ENCODE peak calls at places on chromosomes 16 and 17, in six cellular contexts. One of them, this sample, is unnamed.

GRCh38 chr17:81436294-81436849 is 41.1 kb downstream of the BAHCC1 start:
- DNase-seq in mucosa of descending colon: no peak
- DNase-seq in mesothelial cell of epicardium: no peak
- DNase-seq in fibroblast of lung: no peak
- DNase-seq in fibroblast of villous mesenchyme: peak
- DNase-seq in kidney epithelial cell: no peak
- DNase-seq in this sample: no peak

GRCh38 chr17:7650509-7651096 is at the start of gene ATP1B2:
- DNase-seq in fibroblast of villous mesenchyme: peak
- DNase-seq in mesothelial cell of epicardium: peak
- DNase-seq in fibroblast of lung: peak
- DNase-seq in mucosa of descending colon: peak
- DNase-seq in kidney epithelial cell: no peak
- DNase-seq in this sample: peak

GRCh38 chr16:73847090-73847489 is 449.5 kb upstream of the PSMD7 start:
- DNase-seq in fibroblast of lung: no peak
- DNase-seq in mucosa of descending colon: peak
- DNase-seq in fibroblast of villous mesenchyme: no peak
- DNase-seq in mesothelial cell of epicardium: no peak
- DNase-seq in kidney epithelial cell: no peak
- DNase-seq in this sample: no peak

GRCh38 chr17:68260051-68260762 is 12.4 kb downstream of the AMZ2 start:
- DNase-seq in fibroblast of lung: peak
- DNase-seq in mesothelial cell of epicardium: no peak
- DNase-seq in kidney epithelial cell: no peak
- DNase-seq in fibroblast of villous mesenchyme: peak
- DNase-seq in mucosa of descending colon: no peak
- DNase-seq in this sample: no peak

GRCh38 chr16:87407511-87408112 is 15.5 kb downstream of the MAP1LC3B start:
- DNase-seq in mesothelial cell of epicardium: no peak
- DNase-seq in fibroblast of lung: peak
- DNase-seq in mucosa of descending colon: peak
- DNase-seq in fibroblast of villous mesenchyme: no peak
- DNase-seq in kidney epithelial cell: no peak
- DNase-seq in this sample: no peak

GRCh38 chr17:79395046-79395445 is 215.8 kb downstream of the RBFOX3 start:
- DNase-seq in kidney epithelial cell: no peak
- DNase-seq in fibroblast of lung: no peak
- DNase-seq in mesothelial cell of epicardium: no peak
- DNase-seq in fibroblast of villous mesenchyme: no peak
- DNase-seq in mucosa of descending colon: no peak
- DNase-seq in this sample: no peak

GRCh38 chr16:19808061-19808621 is 76.5 kb downstream of the GPRC5B start:
- DNase-seq in mucosa of descending colon: no peak
- DNase-seq in mesothelial cell of epicardium: no peak
- DNase-seq in fibroblast of lung: peak
- DNase-seq in kidney epithelial cell: no peak
- DNase-seq in fibroblast of villous mesenchyme: peak
- DNase-seq in this sample: no peak

GRCh38 chr17:82333279-82334171 is at the start of gene SECTM1:
- DNase-seq in kidney epithelial cell: no peak
- DNase-seq in fibroblast of lung: peak
- DNase-seq in mesothelial cell of epicardium: no peak
- DNase-seq in fibroblast of villous mesenchyme: peak
- DNase-seq in mucosa of descending colon: peak
- DNase-seq in this sample: no peak

GRCh38 chr16:81616321-81617020 is 162.6 kb upstream of the PLCG2 start:
- DNase-seq in fibroblast of villous mesenchyme: peak
- DNase-seq in fibroblast of lung: peak
- DNase-seq in kidney epithelial cell: no peak
- DNase-seq in mucosa of descending colon: peak
- DNase-seq in mesothelial cell of epicardium: no peak
- DNase-seq in this sample: no peak

GRCh38 chr16:89623511-89624232 is 10.2 kb downstream of the DPEP1 start:
- DNase-seq in mucosa of descending colon: no peak
- DNase-seq in mesothelial cell of epicardium: no peak
- DNase-seq in fibroblast of villous mesenchyme: no peak
- DNase-seq in kidney epithelial cell: no peak
- DNase-seq in fibroblast of lung: no peak
- DNase-seq in this sample: no peak

GRCh38 chr16:89621698-89622409 is 8.4 kb downstream of the DPEP1 start:
- DNase-seq in kidney epithelial cell: no peak
- DNase-seq in mesothelial cell of epicardium: no peak
- DNase-seq in fibroblast of villous mesenchyme: no peak
- DNase-seq in fibroblast of lung: no peak
- DNase-seq in mucosa of descending colon: no peak
- DNase-seq in this sample: no peak

GRCh38 chr16:89620406-89620841 is 7.0 kb downstream of the DPEP1 start:
- DNase-seq in fibroblast of villous mesenchyme: no peak
- DNase-seq in mesothelial cell of epicardium: no peak
- DNase-seq in fibroblast of lung: no peak
- DNase-seq in kidney epithelial cell: no peak
- DNase-seq in mucosa of descending colon: no peak
- DNase-seq in this sample: no peak

GRCh38 chr16:89621136-89621697 is 7.8 kb downstream of the DPEP1 start:
- DNase-seq in mucosa of descending colon: no peak
- DNase-seq in mesothelial cell of epicardium: no peak
- DNase-seq in fibroblast of villous mesenchyme: no peak
- DNase-seq in fibroblast of lung: no peak
- DNase-seq in kidney epithelial cell: no peak
- DNase-seq in this sample: no peak

GRCh38 chr16:89624775-89625761 is 11.6 kb downstream of the DPEP1 start:
- DNase-seq in mucosa of descending colon: no peak
- DNase-seq in kidney epithelial cell: no peak
- DNase-seq in fibroblast of lung: no peak
- DNase-seq in fibroblast of villous mesenchyme: no peak
- DNase-seq in mesothelial cell of epicardium: no peak
- DNase-seq in this sample: no peak
- TF ChIP-seq CTCF in mucosa of descending colon: no peak
- TF ChIP-seq CTCF in kidney epithelial cell: no peak
- TF ChIP-seq CTCF in fibroblast of lung: no peak
- TF ChIP-seq CTCF in fibroblast of villous mesenchyme: no peak
- TF ChIP-seq CTCF in mesothelial cell of epicardium: no peak
- TF ChIP-seq CTCF in this sample: no peak

GRCh38 chr16:77169650-77170236 is 21.2 kb upstream of the MON1B start:
- DNase-seq in fibroblast of villous mesenchyme: peak
- DNase-seq in fibroblast of lung: peak
- DNase-seq in kidney epithelial cell: no peak
- DNase-seq in mucosa of descending colon: peak
- DNase-seq in mesothelial cell of epicardium: no peak
- DNase-seq in this sample: peak
- TF ChIP-seq CTCF in fibroblast of villous mesenchyme: peak
- TF ChIP-seq CTCF in fibroblast of lung: peak
- TF ChIP-seq CTCF in kidney epithelial cell: peak
- TF ChIP-seq CTCF in mucosa of descending colon: peak
- TF ChIP-seq CTCF in mesothelial cell of epicardium: peak
- TF ChIP-seq CTCF in this sample: peak

GRCh38 chr16:4852221-4852872 is 5.1 kb downstream of the UBN1 start:
- DNase-seq in kidney epithelial cell: no peak
- DNase-seq in mesothelial cell of epicardium: no peak
- DNase-seq in fibroblast of lung: peak
- DNase-seq in fibroblast of villous mesenchyme: peak
- DNase-seq in mucosa of descending colon: peak
- DNase-seq in this sample: no peak

GRCh38 chr16:4847774-4848587 is 700 bp downstream of the UBN1 start:
- DNase-seq in mesothelial cell of epicardium: peak
- DNase-seq in kidney epithelial cell: no peak
- DNase-seq in fibroblast of villous mesenchyme: peak
- DNase-seq in fibroblast of lung: peak
- DNase-seq in mucosa of descending colon: peak
- DNase-seq in this sample: peak

GRCh38 chr16:4850211-4850610 is 2.9 kb downstream of the UBN1 start:
- DNase-seq in mesothelial cell of epicardium: no peak
- DNase-seq in fibroblast of lung: peak
- DNase-seq in kidney epithelial cell: no peak
- DNase-seq in fibroblast of villous mesenchyme: peak
- DNase-seq in mucosa of descending colon: no peak
- DNase-seq in this sample: no peak

GRCh38 chr16:4846503-4846900 is 586 bp downstream of the GLYR1 start:
- DNase-seq in mucosa of descending colon: peak
- DNase-seq in fibroblast of villous mesenchyme: peak
- DNase-seq in kidney epithelial cell: no peak
- DNase-seq in mesothelial cell of epicardium: no peak
- DNase-seq in fibroblast of lung: peak
- DNase-seq in this sample: peak

GRCh38 chr16:4846901-4847773 is at the start of the genes GLYR1 and UBN1:
- DNase-seq in mesothelial cell of epicardium: peak
- DNase-seq in kidney epithelial cell: peak
- DNase-seq in fibroblast of villous mesenchyme: peak
- DNase-seq in mucosa of descending colon: peak
- DNase-seq in fibroblast of lung: peak
- DNase-seq in this sample: peak
- TF ChIP-seq CTCF in mesothelial cell of epicardium: no peak
- TF ChIP-seq CTCF in kidney epithelial cell: no peak
- TF ChIP-seq CTCF in fibroblast of villous mesenchyme: no peak
- TF ChIP-seq CTCF in mucosa of descending colon: no peak
- TF ChIP-seq CTCF in fibroblast of lung: no peak
- TF ChIP-seq CTCF in this sample: no peak

GRCh38 chr16:60203525-60204124 is 1469.5 kb upstream of the GOT2 start:
- DNase-seq in mesothelial cell of epicardium: no peak
- DNase-seq in mucosa of descending colon: no peak
- DNase-seq in kidney epithelial cell: no peak
- DNase-seq in fibroblast of villous mesenchyme: no peak
- DNase-seq in fibroblast of lung: peak
- DNase-seq in this sample: no peak
- TF ChIP-seq CTCF in mesothelial cell of epicardium: peak
- TF ChIP-seq CTCF in mucosa of descending colon: no peak
- TF ChIP-seq CTCF in kidney epithelial cell: peak
- TF ChIP-seq CTCF in fibroblast of villous mesenchyme: peak
- TF ChIP-seq CTCF in fibroblast of lung: peak
- TF ChIP-seq CTCF in this sample: peak

DNA sequence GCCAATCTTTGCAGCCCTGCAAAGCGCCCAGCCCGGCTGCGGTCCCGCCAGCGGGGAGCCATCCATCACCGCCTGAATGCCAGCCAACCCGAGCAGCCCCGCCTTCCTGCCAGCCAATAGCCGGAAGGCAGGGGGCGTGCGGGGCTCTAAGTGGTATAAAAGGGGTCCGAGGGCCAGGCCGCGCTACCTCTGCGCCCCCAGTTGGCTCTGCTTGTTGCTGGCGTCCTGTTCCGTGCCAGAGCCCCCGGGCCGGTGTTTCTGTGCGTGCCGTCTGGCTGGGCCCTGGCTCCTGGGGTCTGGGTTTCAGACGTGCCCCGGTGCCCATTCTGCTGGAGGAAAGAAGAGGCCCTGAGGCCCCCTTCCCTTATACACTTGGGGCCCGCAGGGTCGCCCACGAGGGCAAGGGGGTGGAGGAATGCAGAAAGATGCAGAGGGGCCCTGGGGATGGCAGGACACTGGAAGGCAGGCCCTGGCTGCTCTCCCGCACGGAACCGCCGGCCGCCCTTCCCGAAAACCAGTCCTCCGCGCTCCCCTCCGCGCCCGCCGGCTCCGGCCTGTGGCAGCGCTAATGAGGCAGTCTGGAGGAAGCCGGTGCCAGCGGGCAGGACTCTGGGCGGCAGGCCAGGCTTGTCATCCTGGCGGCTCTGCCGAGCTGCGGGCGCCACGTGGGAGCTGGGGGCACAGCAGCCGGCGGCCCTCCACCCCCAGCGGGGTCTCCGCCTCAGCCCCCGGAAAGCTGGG is 14.0 kb downstream of the COPZ2 start:
- DNase-seq in fibroblast of lung: peak
- DNase-seq in fibroblast of villous mesenchyme: no peak
- DNase-seq in kidney epithelial cell: no peak
- DNase-seq in mesothelial cell of epicardium: peak
- DNase-seq in mucosa of descending colon: peak
- DNase-seq in this sample: peak
- TF ChIP-seq CTCF in fibroblast of lung: peak
- TF ChIP-seq CTCF in fibroblast of villous mesenchyme: no peak
- TF ChIP-seq CTCF in kidney epithelial cell: peak
- TF ChIP-seq CTCF in mesothelial cell of epicardium: peak
- TF ChIP-seq CTCF in mucosa of descending colon: peak
- TF ChIP-seq CTCF in this sample: peak

GRCh38 chr17:5793157-5793556 is 208.8 kb upstream of the NLRP1 start:
- DNase-seq in fibroblast of villous mesenchyme: no peak
- DNase-seq in fibroblast of lung: no peak
- DNase-seq in mucosa of descending colon: no peak
- DNase-seq in mesothelial cell of epicardium: no peak
- DNase-seq in kidney epithelial cell: no peak
- DNase-seq in this sample: no peak
- TF ChIP-seq CTCF in fibroblast of villous mesenchyme: no peak
- TF ChIP-seq CTCF in fibroblast of lung: peak
- TF ChIP-seq CTCF in mucosa of descending colon: no peak
- TF ChIP-seq CTCF in mesothelial cell of epicardium: peak
- TF ChIP-seq CTCF in kidney epithelial cell: peak
- TF ChIP-seq CTCF in this sample: peak

DNA sequence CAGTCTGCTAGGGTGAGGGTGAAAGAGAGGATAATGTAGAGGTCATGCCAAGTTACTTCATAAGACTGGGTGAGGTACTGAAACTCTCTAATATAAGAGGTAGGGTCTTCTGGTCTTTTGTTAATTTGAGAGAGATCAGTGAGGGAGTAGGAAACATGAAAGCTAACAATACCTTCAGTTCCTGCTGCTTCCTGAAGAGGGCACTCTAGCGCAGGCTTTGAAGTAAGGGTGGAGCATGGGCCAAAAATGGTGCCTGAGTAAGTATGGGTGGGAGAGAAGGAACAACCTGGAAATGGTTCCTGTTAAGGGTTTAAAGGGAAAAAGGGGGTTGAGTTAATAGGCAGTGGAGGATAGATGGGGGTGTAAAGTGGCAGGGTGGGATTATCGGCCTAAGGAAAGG is 2449.5 kb downstream of the TP53TG3F start:
- DNase-seq in fibroblast of lung: no peak
- DNase-seq in mesothelial cell of epicardium: no peak
- DNase-seq in kidney epithelial cell: no peak
- DNase-seq in fibroblast of villous mesenchyme: no peak
- DNase-seq in mucosa of descending colon: no peak
- DNase-seq in this sample: no peak
- TF ChIP-seq CTCF in fibroblast of lung: peak
- TF ChIP-seq CTCF in mesothelial cell of epicardium: no peak
- TF ChIP-seq CTCF in kidney epithelial cell: no peak
- TF ChIP-seq CTCF in fibroblast of villous mesenchyme: no peak
- TF ChIP-seq CTCF in mucosa of descending colon: no peak
- TF ChIP-seq CTCF in this sample: no peak

GRCh38 chr17:61310611-61311010 is 89.0 kb upstream of the TBX2 start:
- DNase-seq in mucosa of descending colon: no peak
- DNase-seq in fibroblast of villous mesenchyme: peak
- DNase-seq in fibroblast of lung: peak
- DNase-seq in kidney epithelial cell: no peak
- DNase-seq in mesothelial cell of epicardium: no peak
- DNase-seq in this sample: no peak

GRCh38 chr17:61306003-61306402 is 93.6 kb upstream of the TBX2 start:
- DNase-seq in kidney epithelial cell: no peak
- DNase-seq in fibroblast of villous mesenchyme: no peak
- DNase-seq in mucosa of descending colon: no peak
- DNase-seq in mesothelial cell of epicardium: no peak
- DNase-seq in fibroblast of lung: peak
- DNase-seq in this sample: no peak

GRCh38 chr17:61309362-61309761 is 90.3 kb upstream of the TBX2 start:
- DNase-seq in mesothelial cell of epicardium: no peak
- DNase-seq in fibroblast of villous mesenchyme: peak
- DNase-seq in fibroblast of lung: no peak
- DNase-seq in mucosa of descending colon: no peak
- DNase-seq in kidney epithelial cell: no peak
- DNase-seq in this sample: no peak

GRCh38 chr17:61309857-61310256 is 89.8 kb upstream of the TBX2 start:
- DNase-seq in kidney epithelial cell: peak
- DNase-seq in fibroblast of lung: peak
- DNase-seq in mucosa of descending colon: no peak
- DNase-seq in fibroblast of villous mesenchyme: peak
- DNase-seq in mesothelial cell of epicardium: no peak
- DNase-seq in this sample: no peak

GRCh38 chr17:61307905-61308886 is 91.4 kb upstream of the TBX2 start:
- DNase-seq in mesothelial cell of epicardium: no peak
- DNase-seq in fibroblast of villous mesenchyme: peak
- DNase-seq in mucosa of descending colon: no peak
- DNase-seq in kidney epithelial cell: peak
- DNase-seq in fibroblast of lung: peak
- DNase-seq in this sample: no peak
- TF ChIP-seq CTCF in mesothelial cell of epicardium: no peak
- TF ChIP-seq CTCF in fibroblast of villous mesenchyme: peak
- TF ChIP-seq CTCF in mucosa of descending colon: no peak
- TF ChIP-seq CTCF in kidney epithelial cell: peak
- TF ChIP-seq CTCF in fibroblast of lung: peak
- TF ChIP-seq CTCF in this sample: no peak

This sample was measured in progenitor cell of endocrine pancreas.